ENCODE peak calls at places on chromosome 4, in four cellular contexts. L is WTC11, H is K562, F is GM12878. V is an unnamed sample.

GRCh38 chr4:120730777-120731320 is 191.7 kb downstream of the PRDM5 start:
- DNase-seq in L (no peak), H (no peak), F (no peak), V (no peak)

GRCh38 chr4:153781717-153782416 is 7.0 kb downstream of the SFRP2 start:
- DNase-seq in L (peak), H (no peak), F (no peak), V (no peak)

GRCh38 chr4:177554966-177555574 is 112.8 kb upstream of the AGA start:
- DNase-seq in L (no peak), H (peak), F (no peak), V (no peak)

GRCh38 chr4:17189322-17189721 is 290.9 kb upstream of the LDB2 start:
- DNase-seq in L (no peak), H (no peak), F (no peak), V (no peak)

GRCh38 chr4:78058591-78059523 is 1.7 kb downstream of the FRAS1 start:
- DNase-seq in L (peak), H (no peak), F (no peak), V (peak)

GRCh38 chr4:162485486-162485885 is 321.7 kb upstream of the FSTL5 start:
- DNase-seq in L (no peak), H (no peak), F (no peak), V (no peak)

GRCh38 chr4:70637239-70637920 is 8.8 kb downstream of the ENAM start:
- DNase-seq in L (no peak), H (no peak), F (no peak), V (no peak)

GRCh38 chr4:183100298-183100599 is 1.2 kb downstream of the WWC2 start:
- DNase-seq in L (no peak), H (no peak), F (no peak), V (no peak)

GRCh38 chr4:143355540-143356217 is 19.0 kb downstream of the GAB1 start:
- DNase-seq in L (no peak), H (no peak), F (no peak), V (no peak)

GRCh38 chr4:41346306-41347061 is 89.8 kb downstream of the UCHL1 start:
- DNase-seq in L (no peak), H (no peak), F (no peak), V (no peak)

GRCh38 chr4:71050809-71051208 is 57.4 kb downstream of the DCK start:
- DNase-seq in L (no peak), H (no peak), F (no peak), V (no peak)

GRCh38 chr4:123573866-123574508 is 177.4 kb downstream of the SPRY1 start:
- DNase-seq in L (no peak), H (no peak), F (no peak), V (no peak)

GRCh38 chr4:123569541-123569940 is 172.9 kb downstream of the SPRY1 start:
- DNase-seq in L (no peak), H (no peak), F (no peak), V (no peak)

GRCh38 chr4:123564758-123565346 is 168.3 kb downstream of the SPRY1 start:
- DNase-seq in L (peak), H (peak), F (peak), V (peak)

GRCh38 chr4:123562994-123563745 is 166.6 kb downstream of the SPRY1 start:
- DNase-seq in L (no peak), H (no peak), F (no peak), V (no peak)

GRCh38 chr4:123568936-123569335 is 172.3 kb downstream of the SPRY1 start:
- DNase-seq in L (no peak), H (no peak), F (no peak), V (no peak)
- TF ChIP-seq CREM in L (no peak), H (no peak), F (no peak), V (no peak)

DNA sequence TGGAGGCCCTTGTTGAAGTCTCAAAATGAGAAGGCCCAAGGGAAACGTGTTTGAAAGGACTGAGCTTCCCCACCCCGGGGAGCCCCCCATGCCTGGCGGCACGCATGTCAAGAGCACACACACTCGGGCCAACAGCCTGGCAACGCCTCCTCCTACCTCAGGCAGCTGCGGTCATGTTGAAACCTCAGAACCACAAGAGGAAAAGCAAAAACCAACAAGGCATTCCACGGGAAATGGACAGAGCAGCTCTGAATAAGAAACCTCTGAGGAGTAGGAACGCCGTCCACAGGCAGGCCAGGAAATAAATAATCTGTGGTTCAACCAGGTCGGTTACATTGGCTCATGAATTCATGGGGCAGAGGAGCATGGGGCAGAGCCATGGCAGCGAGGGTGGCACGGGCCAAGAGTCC is 95.7 kb upstream of the AFAP1 start:
- DNase-seq in L (no peak), H (no peak), F (no peak), V (no peak)
- TF ChIP-seq CREM in L (no peak), H (no peak), F (no peak), V (no peak)

GRCh38 chr4:83108101-83108861 is 6.2 kb downstream of the PLAC8 start:
- DNase-seq in L (peak), H (no peak), F (no peak), V (no peak)

GRCh38 chr4:83110222-83110945 is 4.1 kb downstream of the PLAC8 start:
- DNase-seq in L (peak), H (peak), F (peak), V (peak)

GRCh38 chr4:83109480-83110221 is 4.9 kb downstream of the PLAC8 start:
- DNase-seq in L (peak), H (no peak), F (no peak), V (no peak)

GRCh38 chr4:83110970-83111369 is 3.6 kb downstream of the PLAC8 start:
- DNase-seq in L (no peak), H (no peak), F (no peak), V (no peak)

DNA sequence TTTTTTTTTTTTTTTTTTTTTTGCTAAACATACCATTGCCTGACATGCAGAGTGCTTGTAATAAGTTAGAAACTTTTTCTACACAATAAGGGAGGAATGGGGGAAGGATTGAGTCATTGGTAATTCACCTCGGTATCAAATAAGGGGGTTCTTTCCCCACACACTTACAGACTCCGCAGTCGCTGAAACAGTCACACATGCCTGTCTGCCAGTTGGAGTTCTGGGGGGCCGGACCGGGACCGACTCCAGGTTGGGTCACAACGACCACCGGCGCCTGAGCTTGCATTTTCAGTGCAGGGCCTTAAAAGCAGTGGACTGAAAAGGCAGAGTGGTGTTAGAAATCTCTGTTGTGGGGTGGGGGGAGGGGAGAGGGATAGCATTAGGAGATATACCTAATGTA is 6.9 kb downstream of the PLAC8 start:
- DNase-seq in L (no peak), H (no peak), F (no peak), V (no peak)
- TF ChIP-seq CREM in L (no peak), H (no peak), F (no peak), V (no peak)

GRCh38 chr4:87266986-87267385 is 46.6 kb upstream of the KLHL8 start:
- DNase-seq in L (no peak), H (no peak), F (no peak), V (no peak)
- TF ChIP-seq CREM in L (no peak), H (no peak), F (no peak), V (no peak)

DNA sequence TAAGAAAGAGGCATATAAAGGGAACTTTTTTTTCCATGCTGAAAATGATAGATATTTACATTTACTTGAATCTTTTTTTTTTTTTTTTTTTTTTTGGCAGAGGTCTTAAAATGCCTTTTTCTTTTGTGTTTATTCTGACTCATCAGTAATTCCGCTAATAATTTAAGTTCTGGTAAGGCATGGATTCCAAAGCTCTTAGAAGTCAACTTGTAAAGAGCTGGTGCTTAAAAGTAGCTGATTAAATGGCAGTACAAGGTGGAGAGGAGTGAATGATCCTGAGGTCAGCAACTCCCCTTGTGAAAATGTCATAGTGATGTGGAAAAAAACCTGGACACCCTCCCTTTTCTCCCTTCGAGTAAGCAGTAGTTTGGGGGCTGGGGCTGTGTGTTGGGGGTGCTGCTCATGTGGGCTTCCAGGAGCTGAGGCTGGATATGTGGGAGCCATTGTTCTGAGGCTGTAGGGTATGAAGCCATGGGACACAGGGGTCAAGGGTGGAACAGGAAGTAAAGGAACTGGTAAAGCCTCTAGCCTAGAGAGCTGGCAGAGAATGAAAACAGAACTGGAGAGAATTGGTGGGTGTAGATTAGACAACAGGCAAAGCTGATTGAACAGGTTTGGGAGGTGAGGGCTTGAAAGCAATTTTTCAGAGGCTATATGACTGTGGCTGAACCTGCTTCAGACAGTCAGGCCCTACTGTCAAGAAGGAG is 41.0 kb upstream of the PITX2 start:
- DNase-seq in L (no peak), H (no peak), F (no peak), V (no peak)
- TF ChIP-seq CREM in L (no peak), H (no peak), F (no peak), V (no peak)